ENCODE peak calls at places on chromosome 18, in ten cellular contexts. One of them, this sample, is unnamed.

GRCh38 chr18:48833701-48834394 is 116.9 kb downstream of the SMAD7 start:
- DNase-seq in pancreas: no peak
- DNase-seq in GM19239: peak; percentile 78
- DNase-seq in cardiac fibroblast: peak; percentile 32
- DNase-seq in GM23248: no peak
- DNase-seq in ACHN: peak; percentile 29
- DNase-seq in tibial nerve: no peak
- DNase-seq in ELF-1: peak; percentile 9
- DNase-seq in activated naive CD4-positive, alpha-beta T cell treated with anti-CD3 and anti-CD28 coated beads, Interleukin-2, amount 50 U/mL, for 72 hours: peak; percentile 42
- DNase-seq in AG09309: no peak
- DNase-seq in this sample: no peak

GRCh38 chr18:56314396-56314795 is 324.0 kb downstream of the TXNL1 start:
- DNase-seq in pancreas: peak; percentile 14
- DNase-seq in GM19239: no peak
- DNase-seq in cardiac fibroblast: peak; percentile 22
- DNase-seq in GM23248: peak; percentile 36
- DNase-seq in ACHN: no peak
- DNase-seq in tibial nerve: no peak
- DNase-seq in ELF-1: no peak
- DNase-seq in activated naive CD4-positive, alpha-beta T cell treated with anti-CD3 and anti-CD28 coated beads, Interleukin-2, amount 50 U/mL, for 72 hours: no peak
- DNase-seq in AG09309: peak; percentile 20
- DNase-seq in this sample: no peak

GRCh38 chr18:63892544-63892943 is 5.0 kb downstream of the SERPINB2 start:
- DNase-seq in pancreas: no peak
- DNase-seq in GM19239: no peak
- DNase-seq in cardiac fibroblast: no peak
- DNase-seq in GM23248: peak; percentile 24
- DNase-seq in ACHN: no peak
- DNase-seq in tibial nerve: no peak
- DNase-seq in ELF-1: no peak
- DNase-seq in activated naive CD4-positive, alpha-beta T cell treated with anti-CD3 and anti-CD28 coated beads, Interleukin-2, amount 50 U/mL, for 72 hours: no peak
- DNase-seq in AG09309: no peak
- DNase-seq in this sample: no peak

GRCh38 chr18:36912887-36913286 is 84.0 kb downstream of the KIAA1328 start:
- DNase-seq in pancreas: no peak
- DNase-seq in GM19239: no peak
- DNase-seq in cardiac fibroblast: no peak
- DNase-seq in GM23248: no peak
- DNase-seq in ACHN: no peak
- DNase-seq in tibial nerve: no peak
- DNase-seq in ELF-1: no peak
- DNase-seq in activated naive CD4-positive, alpha-beta T cell treated with anti-CD3 and anti-CD28 coated beads, Interleukin-2, amount 50 U/mL, for 72 hours: no peak
- DNase-seq in AG09309: no peak
- DNase-seq in this sample: no peak

GRCh38 chr18:28075501-28075900 is 101.4 kb downstream of the CDH2 start:
- DNase-seq in pancreas: no peak
- DNase-seq in GM19239: no peak
- DNase-seq in cardiac fibroblast: peak; percentile 54
- DNase-seq in GM23248: peak; percentile 50
- DNase-seq in ACHN: peak; percentile 38
- DNase-seq in tibial nerve: no peak
- DNase-seq in ELF-1: peak; percentile 34
- DNase-seq in activated naive CD4-positive, alpha-beta T cell treated with anti-CD3 and anti-CD28 coated beads, Interleukin-2, amount 50 U/mL, for 72 hours: no peak
- DNase-seq in AG09309: no peak
- DNase-seq in this sample: no peak

GRCh38 chr18:12569791-12570190 is 88.1 kb downstream of the SPIRE1 start:
- DNase-seq in pancreas: no peak
- DNase-seq in GM19239: no peak
- DNase-seq in cardiac fibroblast: no peak
- DNase-seq in GM23248: no peak
- DNase-seq in ACHN: no peak
- DNase-seq in tibial nerve: no peak
- DNase-seq in ELF-1: no peak
- DNase-seq in activated naive CD4-positive, alpha-beta T cell treated with anti-CD3 and anti-CD28 coated beads, Interleukin-2, amount 50 U/mL, for 72 hours: no peak
- DNase-seq in AG09309: no peak
- DNase-seq in this sample: no peak

GRCh38 chr18:23852236-23853045 is 162.1 kb upstream of the TTC39C start:
- DNase-seq in pancreas: no peak
- DNase-seq in GM19239: no peak
- DNase-seq in cardiac fibroblast: no peak
- DNase-seq in GM23248: no peak
- DNase-seq in ACHN: no peak
- DNase-seq in tibial nerve: no peak
- DNase-seq in ELF-1: no peak
- DNase-seq in activated naive CD4-positive, alpha-beta T cell treated with anti-CD3 and anti-CD28 coated beads, Interleukin-2, amount 50 U/mL, for 72 hours: no peak
- DNase-seq in AG09309: no peak
- DNase-seq in this sample: no peak

GRCh38 chr18:2568605-2569004 is 2.7 kb downstream of the METTL4 start:
- DNase-seq in pancreas: no peak
- DNase-seq in GM19239: no peak
- DNase-seq in cardiac fibroblast: no peak
- DNase-seq in GM23248: no peak
- DNase-seq in ACHN: no peak
- DNase-seq in tibial nerve: no peak
- DNase-seq in ELF-1: no peak
- DNase-seq in activated naive CD4-positive, alpha-beta T cell treated with anti-CD3 and anti-CD28 coated beads, Interleukin-2, amount 50 U/mL, for 72 hours: no peak
- DNase-seq in AG09309: no peak
- DNase-seq in this sample: no peak

GRCh38 chr18:31197676-31198075 is 35.0 kb upstream of the DSC1 start:
- DNase-seq in pancreas: no peak
- DNase-seq in GM19239: no peak
- DNase-seq in cardiac fibroblast: no peak
- DNase-seq in GM23248: no peak
- DNase-seq in ACHN: no peak
- DNase-seq in tibial nerve: no peak
- DNase-seq in ELF-1: no peak
- DNase-seq in activated naive CD4-positive, alpha-beta T cell treated with anti-CD3 and anti-CD28 coated beads, Interleukin-2, amount 50 U/mL, for 72 hours: no peak
- DNase-seq in AG09309: no peak
- DNase-seq in this sample: no peak

GRCh38 chr18:42196651-42197050 is 241.6 kb downstream of the PIK3C3 start:
- DNase-seq in pancreas: no peak
- DNase-seq in GM19239: no peak
- DNase-seq in cardiac fibroblast: peak; percentile 24
- DNase-seq in GM23248: peak; percentile 32
- DNase-seq in ACHN: no peak
- DNase-seq in tibial nerve: no peak
- DNase-seq in ELF-1: no peak
- DNase-seq in activated naive CD4-positive, alpha-beta T cell treated with anti-CD3 and anti-CD28 coated beads, Interleukin-2, amount 50 U/mL, for 72 hours: no peak
- DNase-seq in AG09309: no peak
- DNase-seq in this sample: no peak

GRCh38 chr18:51803029-51803428 is 537.0 kb upstream of the DCC start:
- DNase-seq in pancreas: no peak
- DNase-seq in GM19239: no peak
- DNase-seq in cardiac fibroblast: no peak
- DNase-seq in GM23248: no peak
- DNase-seq in ACHN: no peak
- DNase-seq in tibial nerve: no peak
- DNase-seq in ELF-1: no peak
- DNase-seq in activated naive CD4-positive, alpha-beta T cell treated with anti-CD3 and anti-CD28 coated beads, Interleukin-2, amount 50 U/mL, for 72 hours: no peak
- DNase-seq in AG09309: no peak
- DNase-seq in this sample: no peak